ENCODE peak calls at places on chromosomes 4 and X, in seven cellular contexts. B, E, U, O, S, H and Q are unnamed samples. For H3K4me1 and H3K27me3, the result is how much of the 10 kb centered on the place peaks cover.

GRCh38 chrX:84729809-84730208 is 227.6 kb upstream of the HDX start:
- DNase-seq in B (no peak), H (peak), U (peak), S (peak), E (no peak), O (no peak), Q (peak)

GRCh38 chrX:150308041-150308440 is 55.1 kb upstream of the MAMLD1 start:
- DNase-seq in B (no peak), E (no peak), S (no peak), U (no peak), O (no peak), H (no peak), Q (no peak)

GRCh38 chrX:129762448-129762847 is 17.3 kb upstream of the SASH3 start:
- DNase-seq in E (no peak), S (no peak), O (no peak), U (no peak), B (no peak), H (no peak), Q (no peak)

GRCh38 chr4:134365852-134366251 is 164.3 kb upstream of the PABPC4L start:
- DNase-seq in O (no peak), E (no peak), S (peak), B (no peak), U (no peak), H (no peak), Q (peak)

GRCh38 chr4:40550900-40551546 is 78.6 kb downstream of the RBM47 start:
- DNase-seq in H (no peak), S (peak), U (no peak), B (no peak), O (no peak), E (no peak), Q (peak)

GRCh38 chr4:41506071-41506470 is 31.9 kb upstream of the LIMCH1 start:
- DNase-seq in E (no peak), B (no peak), S (peak), O (no peak), H (no peak), U (no peak), Q (peak)

GRCh38 chrX:130665214-130665613 is 237.8 kb downstream of the ENOX2 start:
- DNase-seq in B (no peak), H (no peak), E (no peak), O (no peak), S (no peak), U (no peak), Q (no peak)

GRCh38 chr4:41146716-41147506 is 67.4 kb downstream of the APBB2 start:
- DNase-seq in U (no peak), S (peak), H (peak), O (no peak), B (no peak), E (no peak), Q (no peak)

GRCh38 chrX:53184836-53185235 is 40.2 kb downstream of the KDM5C start:
- DNase-seq in U (no peak), E (no peak), O (no peak), H (no peak), S (peak), B (no peak), Q (peak)

GRCh38 chrX:11445540-11445939 is 152.3 kb downstream of the AMELX start:
- DNase-seq in S (no peak), U (no peak), E (no peak), B (no peak), O (no peak), H (no peak), Q (no peak)

GRCh38 chr4:57075353-57075752 is 34.8 kb downstream of the IGFBP7 start:
- DNase-seq in H (no peak), E (no peak), U (no peak), O (no peak), B (no peak), S (no peak), Q (no peak)
- H3K4me1 ChIP-seq in H (under half), E (under half), U (half or more), O (under half), B (half or more), S (under half), Q (half or more)

GRCh38 chr4:133150643-133151300 is 1.7 kb downstream of the PCDH10 start:
- DNase-seq in E (no peak), H (no peak), O (no peak), S (no peak), B (no peak), U (peak), Q (peak)
- H3K27me3 ChIP-seq in E (half or more), H (under half), O (half or more), S (under half), B (half or more), U (under half), Q (half or more)

DNA sequence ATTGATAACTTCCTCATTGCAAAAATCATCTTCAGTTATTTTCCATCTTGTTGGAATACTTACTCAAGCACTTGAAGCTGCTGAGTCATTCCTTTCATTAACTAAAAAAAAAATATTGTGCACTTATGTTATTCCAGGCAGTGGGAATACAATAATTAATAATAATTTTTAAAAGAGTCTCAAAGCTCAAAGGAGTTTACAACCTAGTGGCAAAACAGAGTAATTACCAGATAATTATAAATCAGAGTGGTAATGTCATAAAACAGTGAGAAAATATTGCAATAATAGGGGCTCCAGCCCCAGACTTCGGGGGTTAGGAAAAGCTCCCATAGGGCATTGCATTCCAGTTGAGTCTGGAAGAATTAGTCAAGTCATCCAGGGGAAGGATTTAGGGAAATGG is 79.6 kb downstream of the DDX53 start:
- DNase-seq in O (no peak), H (no peak), U (no peak), E (no peak), S (no peak), B (no peak), Q (no peak)
- TF ChIP-seq CTCF in O (no peak), H (no peak), U (no peak), E (no peak), S (no peak), B (peak), Q (no peak)

GRCh38 chrX:66022742-66023725 is 16.8 kb downstream of the VSIG4 start:
- DNase-seq in S (no peak), E (no peak), B (no peak), U (no peak), O (no peak), H (no peak), Q (no peak)

GRCh38 chrX:66024570-66024969 is 15.3 kb downstream of the VSIG4 start:
- DNase-seq in H (no peak), S (no peak), O (no peak), U (no peak), E (no peak), B (no peak), Q (no peak)

GRCh38 chrX:66021407-66021757 is 18.5 kb downstream of the VSIG4 start:
- DNase-seq in H (no peak), S (no peak), E (no peak), O (no peak), B (no peak), U (no peak), Q (no peak)

GRCh38 chrX:66021758-66022741 is 17.8 kb downstream of the VSIG4 start:
- DNase-seq in H (no peak), B (no peak), E (no peak), S (no peak), O (no peak), U (no peak), Q (no peak)

GRCh38 chrX:66023726-66024467 is 16.0 kb downstream of the VSIG4 start:
- DNase-seq in B (no peak), O (no peak), U (no peak), S (no peak), H (no peak), E (no peak), Q (no peak)
- H3K4me1 ChIP-seq in B (under half), O (under half), U (under half), S (under half), H (under half), E (under half), Q (under half)

GRCh38 chr4:112184438-112184837 is 39.2 kb downstream of the FAM241A start:
- DNase-seq in U (no peak), H (no peak), B (no peak), O (no peak), E (no peak), S (no peak), Q (no peak)
- H3K27me3 ChIP-seq in U (under half), H (under half), B (under half), O (under half), E (under half), S (under half), Q (under half)